ENCODE peak calls at places on chromosomes 1 and 21, in five cellular contexts. L is ascending aorta; P is stimulated activated CD8-positive, alpha-beta memory T cell treated with anti-CD3 and anti-CD28 coated beads, Interleukin-7, amount 100 ng/mL, for 24 hours; Q is activated gamma-delta T cell; T is sigmoid colon. W is an unnamed sample.

GRCh38 chr1:87203890-87204289 is 124.8 kb upstream of the LMO4 start:
- DNase-seq in L (no peak), P (no peak), Q (no peak), T (no peak), W (no peak)

GRCh38 chr1:51331206-51332100 is 1.1 kb upstream of the TTC39A start:
- DNase-seq in L (no peak), P (no peak), Q (no peak), T (no peak), W (no peak)

GRCh38 chr1:150582371-150582770 is 3.0 kb upstream of the MCL1 start:
- DNase-seq in L (no peak), P (no peak), Q (no peak), T (no peak), W (no peak)

GRCh38 chr21:22631066-22631465 is 1632.9 kb downstream of the NCAM2 start:
- DNase-seq in L (no peak), P (no peak), Q (no peak), T (no peak), W (no peak)

GRCh38 chr1:7177438-7178126 is 392.3 kb downstream of the CAMTA1 start:
- DNase-seq in L (no peak), P (no peak), Q (no peak), T (no peak), W (no peak)

GRCh38 chr1:30660241-30660640 is 63.1 kb downstream of the MATN1 start:
- DNase-seq in L (no peak), P (no peak), Q (no peak), T (peak; percentile 18), W (no peak)

GRCh38 chr21:43971201-43971991 is 40.7 kb upstream of the TRAPPC10 start:
- DNase-seq in L (no peak), P (no peak), Q (no peak), T (no peak), W (no peak)

GRCh38 chr1:68016364-68016763 is 34.1 kb downstream of the DIRAS3 start:
- DNase-seq in L (no peak), P (no peak), Q (no peak), T (no peak), W (no peak)

W was measured in thoracic aorta.